ENCODE peak calls at places on chromosomes 3 and 15, in six cellular contexts. T is CD8-positive, alpha-beta T cell; H is pancreas; A is OCI-LY7; I is upper lobe of left lung; P is effector memory CD4-positive, alpha-beta T cell. Y is an unnamed sample.

GRCh38 chr3:53242155-53242554 is 13.7 kb downstream of the TKT start:
- DNase-seq in T (no peak), H (peak; percentile 59), A (no peak), I (no peak), P (no peak), Y (no peak)

GRCh38 chr3:110859340-110859739 is 212.3 kb upstream of the NECTIN3 start:
- DNase-seq in T (no peak), H (no peak), A (no peak), I (no peak), P (no peak), Y (no peak)

GRCh38 chr3:59313365-59313764 is 263.5 kb upstream of the CFAP20DC start:
- DNase-seq in T (peak; percentile 52), H (peak; percentile 43), A (peak; percentile 19), I (peak; percentile 22), P (no peak), Y (no peak)

GRCh38 chr3:79979990-79980389 is 212.2 kb upstream of the ROBO1 start:
- DNase-seq in T (no peak), H (no peak), A (no peak), I (no peak), P (no peak), Y (no peak)

GRCh38 chr3:62229908-62230307 is 143.4 kb downstream of the FEZF2 start:
- DNase-seq in T (no peak), H (no peak), A (no peak), I (no peak), P (no peak), Y (no peak)

GRCh38 chr3:105806361-105806760 is 62.5 kb downstream of the CBLB start:
- DNase-seq in T (no peak), H (no peak), A (no peak), I (no peak), P (no peak), Y (no peak)

GRCh38 chr15:99744142-99744541 is 10.9 kb upstream of the LYSMD4 start:
- DNase-seq in T (no peak), H (no peak), A (no peak), I (no peak), P (no peak), Y (no peak)

GRCh38 chr15:52636459-52636858 is 42.7 kb downstream of the ATOSA start:
- DNase-seq in T (no peak), H (no peak), A (no peak), I (no peak), P (no peak), Y (no peak)

GRCh38 chr3:58161435-58162398 is 49.1 kb downstream of the DNASE1L3 start:
- DNase-seq in T (no peak), H (peak; percentile 76), A (no peak), I (no peak), P (no peak), Y (no peak)

GRCh38 chr3:142947799-142948575 is 15.5 kb downstream of the PAQR9 start:
- DNase-seq in T (no peak), H (no peak), A (no peak), I (no peak), P (no peak), Y (no peak)

GRCh38 chr3:24181256-24181655 is 236.2 kb downstream of the NR1D2 start:
- DNase-seq in T (no peak), H (peak; percentile 35), A (no peak), I (no peak), P (no peak), Y (no peak)

GRCh38 chr15:35071071-35071470 is 14.0 kb downstream of the NANOGP8 start:
- DNase-seq in T (no peak), H (no peak), A (no peak), I (peak; percentile 63), P (no peak), Y (no peak)

GRCh38 chr3:161695811-161696210 is 199.2 kb downstream of the OTOL1 start:
- DNase-seq in T (no peak), H (no peak), A (no peak), I (no peak), P (no peak), Y (no peak)

GRCh38 chr3:41920406-41920970 is 41.4 kb downstream of the ULK4 start:
- DNase-seq in T (no peak), H (peak; percentile 5), A (no peak), I (no peak), P (no peak), Y (no peak)

GRCh38 chr3:143885803-143886427 is 37.6 kb upstream of the SLC9A9 start:
- DNase-seq in T (no peak), H (no peak), A (peak; percentile 55), I (no peak), P (no peak), Y (no peak)

GRCh38 chr15:48358681-48359152 is 27.5 kb downstream of the DUT start:
- DNase-seq in T (no peak), H (no peak), A (no peak), I (no peak), P (no peak), Y (no peak)

GRCh38 chr15:70466305-70466704 is 297.1 kb downstream of the UACA start:
- DNase-seq in T (no peak), H (no peak), A (no peak), I (no peak), P (no peak), Y (no peak)

GRCh38 chr3:43185656-43186375 is 79.9 kb upstream of the POMGNT2 start:
- DNase-seq in T (no peak), H (no peak), A (no peak), I (no peak), P (no peak), Y (no peak)

DNA sequence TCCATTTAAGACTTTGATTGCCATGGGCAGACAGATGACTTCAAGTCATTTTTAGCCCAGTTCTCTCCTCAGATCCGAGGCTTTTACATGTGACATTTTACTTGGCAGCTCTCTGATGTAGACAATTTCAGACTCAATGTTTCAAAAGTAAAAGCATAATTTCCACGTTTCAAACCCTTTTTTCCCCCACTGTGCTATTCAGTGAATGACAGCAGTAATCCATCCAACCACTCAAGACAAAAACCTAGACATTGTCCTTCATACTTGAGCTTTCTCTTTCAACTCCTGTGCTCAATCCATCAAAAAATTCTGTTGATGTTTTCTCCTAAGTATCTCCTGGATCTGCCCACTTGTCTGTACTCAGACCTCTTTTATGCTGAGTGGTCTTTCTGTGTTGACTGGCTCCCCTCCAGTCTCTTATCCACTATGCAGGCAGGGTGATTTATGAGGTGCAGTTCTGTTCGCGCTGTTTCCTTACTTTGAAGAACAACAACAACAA is 214.7 kb downstream of the CHL1 start:
- DNase-seq in T (no peak), H (no peak), A (no peak), I (no peak), P (no peak), Y (no peak)
- H3K9me3 ChIP-seq in T (no peaks in the 10 kb centered on the region), H (no peaks in the 10 kb centered on the region), A (no peaks in the 10 kb centered on the region), I (no peaks in the 10 kb centered on the region), P (no peaks in the 10 kb centered on the region), Y (no peaks in the 10 kb centered on the region)

GRCh38 chr15:26624128-26624527 is 148.7 kb downstream of the GABRB3 start:
- DNase-seq in T (no peak), H (no peak), A (peak; percentile 57), I (peak; percentile 26), P (no peak), Y (no peak)
- H3K9me3 ChIP-seq in T (no peaks in the 10 kb centered on the region), H (no peaks in the 10 kb centered on the region), A (no peaks in the 10 kb centered on the region), I (peaks cover 3% of the 10 kb centered on the region), P (no peaks in the 10 kb centered on the region), Y (peaks cover 3% of the 10 kb centered on the region)

GRCh38 chr15:56232058-56232457 is 11.6 kb downstream of the RFX7 start:
- DNase-seq in T (no peak), H (no peak), A (peak; percentile 55), I (no peak), P (no peak), Y (no peak)

GRCh38 chr15:56228352-56228751 is 15.3 kb downstream of the RFX7 start:
- DNase-seq in T (no peak), H (no peak), A (no peak), I (no peak), P (no peak), Y (no peak)

GRCh38 chr15:56227780-56228179 is 15.9 kb downstream of the RFX7 start:
- DNase-seq in T (no peak), H (no peak), A (no peak), I (no peak), P (no peak), Y (no peak)

GRCh38 chr15:56227315-56227714 is 16.4 kb downstream of the RFX7 start:
- DNase-seq in T (no peak), H (no peak), A (no peak), I (no peak), P (no peak), Y (no peak)

GRCh38 chr15:56228854-56229253 is 14.8 kb downstream of the RFX7 start:
- DNase-seq in T (no peak), H (no peak), A (no peak), I (no peak), P (no peak), Y (no peak)
- H3K9me3 ChIP-seq in T (no peaks in the 10 kb centered on the region), H (no peaks in the 10 kb centered on the region), A (peaks cover 81% of the 10 kb centered on the region), I (peaks cover 22% of the 10 kb centered on the region), P (peaks cover 11% of the 10 kb centered on the region), Y (peaks cover 9% of the 10 kb centered on the region)

GRCh38 chr3:65563844-65564243 is 474.9 kb downstream of the MAGI1 start:
- DNase-seq in T (no peak), H (no peak), A (no peak), I (no peak), P (no peak), Y (no peak)
- H3K9me3 ChIP-seq in T (no peaks in the 10 kb centered on the region), H (no peaks in the 10 kb centered on the region), A (no peaks in the 10 kb centered on the region), I (no peaks in the 10 kb centered on the region), P (no peaks in the 10 kb centered on the region), Y (no peaks in the 10 kb centered on the region)

DNA sequence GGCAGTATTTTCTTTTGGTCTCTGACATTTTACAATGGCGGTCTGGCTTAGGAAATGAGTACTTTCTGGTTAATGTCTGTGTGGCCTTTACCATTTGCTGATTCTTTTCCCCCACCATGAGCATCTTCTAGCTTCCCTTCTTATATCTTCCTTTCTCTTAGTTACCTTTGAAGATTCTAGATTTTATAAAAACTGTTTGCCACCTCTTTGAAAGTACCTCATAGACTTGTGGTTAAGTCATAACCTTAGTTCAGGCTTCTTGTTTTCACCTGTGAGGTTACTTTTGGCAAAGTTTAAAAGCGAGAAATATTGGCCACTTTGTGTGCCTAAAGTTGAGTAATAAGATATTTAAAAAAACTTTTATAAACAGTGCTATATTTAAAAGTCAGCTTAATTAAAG is 147.4 kb downstream of the FMN1 start:
- DNase-seq in T (no peak), H (no peak), A (no peak), I (no peak), P (no peak), Y (no peak)
- H3K9me3 ChIP-seq in T (no peaks in the 10 kb centered on the region), H (no peaks in the 10 kb centered on the region), A (peaks cover 19% of the 10 kb centered on the region), I (peaks cover 6% of the 10 kb centered on the region), P (no peaks in the 10 kb centered on the region), Y (peaks cover 3% of the 10 kb centered on the region)

DNA sequence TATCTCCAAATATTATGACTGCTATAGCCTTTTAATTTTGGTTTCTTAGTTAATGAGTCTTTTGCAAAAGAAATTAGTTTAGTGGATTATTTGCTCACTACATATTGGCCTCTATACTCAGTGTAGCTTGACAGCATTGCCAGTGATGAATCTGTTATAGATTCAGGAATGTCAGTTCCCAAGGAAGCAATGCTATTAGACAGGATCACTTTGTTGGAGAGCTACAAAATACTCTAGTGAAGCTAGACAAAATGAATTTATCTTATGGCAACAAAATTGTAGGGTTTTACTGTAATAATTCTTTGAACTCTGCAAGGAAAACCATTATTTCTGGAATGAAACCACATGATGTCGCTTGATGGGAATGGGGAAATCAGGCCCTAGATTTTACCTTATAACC is 543.3 kb downstream of the SQOR start:
- DNase-seq in T (no peak), H (no peak), A (no peak), I (no peak), P (no peak), Y (no peak)
- H3K9me3 ChIP-seq in T (peaks cover 9% of the 10 kb centered on the region), H (no peaks in the 10 kb centered on the region), A (no peaks in the 10 kb centered on the region), I (peaks cover 3% of the 10 kb centered on the region), P (no peaks in the 10 kb centered on the region), Y (no peaks in the 10 kb centered on the region)